ENCODE peak calls at places on chromosomes 1 and 21, in five cellular contexts. One of them, this sample, is unnamed.

GRCh38 chr1:199272107-199272506 is 633.3 kb downstream of the PTPRC start:
- DNase-seq in H9: no peak
- DNase-seq in neuronal stem cell: no peak
- DNase-seq in H1: no peak
- DNase-seq in trophoblast cell: peak
- DNase-seq in this sample: peak

GRCh38 chr1:26044971-26045711 is 777 bp downstream of the SLC30A2 start:
- DNase-seq in H9: peak
- DNase-seq in neuronal stem cell: no peak
- DNase-seq in H1: peak
- DNase-seq in trophoblast cell: peak
- DNase-seq in this sample: no peak

GRCh38 chr1:9892563-9893528 is 17.2 kb downstream of the CTNNBIP1 start:
- DNase-seq in H9: no peak
- DNase-seq in neuronal stem cell: no peak
- DNase-seq in H1: no peak
- DNase-seq in trophoblast cell: peak
- DNase-seq in this sample: peak

GRCh38 chr1:92136316-92136715 is 56.2 kb downstream of the BTBD8 start:
- DNase-seq in H9: no peak
- DNase-seq in neuronal stem cell: no peak
- DNase-seq in H1: no peak
- DNase-seq in trophoblast cell: no peak
- DNase-seq in this sample: no peak

GRCh38 chr1:151222130-151222529 is 23.8 kb downstream of the PIP5K1A start:
- DNase-seq in H9: no peak
- DNase-seq in neuronal stem cell: no peak
- DNase-seq in H1: no peak
- DNase-seq in trophoblast cell: no peak
- DNase-seq in this sample: peak

GRCh38 chr1:173827611-173828010 is 2.9 kb upstream of the CENPL start:
- DNase-seq in H9: no peak
- DNase-seq in neuronal stem cell: no peak
- DNase-seq in H1: no peak
- DNase-seq in trophoblast cell: no peak
- DNase-seq in this sample: no peak

GRCh38 chr1:56304975-56305374 is 274.4 kb downstream of the PLPP3 start:
- DNase-seq in H9: no peak
- DNase-seq in neuronal stem cell: no peak
- DNase-seq in H1: no peak
- DNase-seq in trophoblast cell: no peak
- DNase-seq in this sample: peak

GRCh38 chr21:34936299-34936698 is 112.8 kb downstream of the RUNX1 start:
- DNase-seq in H9: no peak
- DNase-seq in neuronal stem cell: no peak
- DNase-seq in H1: no peak
- DNase-seq in trophoblast cell: no peak
- DNase-seq in this sample: no peak

GRCh38 chr21:40299441-40299840 is 432.2 kb downstream of the PCP4 start:
- DNase-seq in H9: no peak
- DNase-seq in neuronal stem cell: no peak
- DNase-seq in H1: no peak
- DNase-seq in trophoblast cell: no peak
- DNase-seq in this sample: no peak

GRCh38 chr1:157302724-157303123 is 164.5 kb upstream of the ETV3 start:
- DNase-seq in H9: no peak
- DNase-seq in neuronal stem cell: no peak
- DNase-seq in H1: no peak
- DNase-seq in trophoblast cell: no peak
- DNase-seq in this sample: no peak

GRCh38 chr1:58812926-58813325 is 29.1 kb upstream of the JUN start:
- DNase-seq in H9: no peak
- DNase-seq in neuronal stem cell: no peak
- DNase-seq in H1: no peak
- DNase-seq in trophoblast cell: no peak
- DNase-seq in this sample: no peak

GRCh38 chr1:85240174-85240601 is 19.3 kb downstream of the C1orf52 start:
- DNase-seq in H9: peak
- DNase-seq in neuronal stem cell: no peak
- DNase-seq in H1: no peak
- DNase-seq in trophoblast cell: peak
- DNase-seq in this sample: peak
- H4K8ac ChIP-seq in H9: no peak
- H4K8ac ChIP-seq in neuronal stem cell: no peak
- H4K8ac ChIP-seq in H1: no peak
- H4K8ac ChIP-seq in trophoblast cell: no peak
- H4K8ac ChIP-seq in this sample: no peak

GRCh38 chr1:109293026-109293425 is 10.1 kb upstream of the PSRC1 start:
- DNase-seq in H9: no peak
- DNase-seq in neuronal stem cell: no peak
- DNase-seq in H1: no peak
- DNase-seq in trophoblast cell: no peak
- DNase-seq in this sample: no peak
- H3K4ac ChIP-seq in H9: no peak
- H3K4ac ChIP-seq in neuronal stem cell: no peak
- H3K4ac ChIP-seq in H1: no peak
- H3K4ac ChIP-seq in trophoblast cell: no peak
- H3K4ac ChIP-seq in this sample: no peak

GRCh38 chr1:244344001-244344400 is 107.7 kb downstream of the ADSS2 start:
- DNase-seq in H9: no peak
- DNase-seq in neuronal stem cell: no peak
- DNase-seq in H1: no peak
- DNase-seq in trophoblast cell: no peak
- DNase-seq in this sample: no peak
- H2BK12ac ChIP-seq in H9: no peak
- H2BK12ac ChIP-seq in neuronal stem cell: no peak
- H2BK12ac ChIP-seq in H1: peak
- H2BK12ac ChIP-seq in trophoblast cell: no peak
- H2BK12ac ChIP-seq in this sample: no peak

GRCh38 chr1:23196627-23197328 is 20.5 kb downstream of the HTR1D start:
- DNase-seq in H9: no peak
- DNase-seq in neuronal stem cell: no peak
- DNase-seq in H1: no peak
- DNase-seq in trophoblast cell: peak
- DNase-seq in this sample: peak

GRCh38 chr1:23198373-23198772 is 18.9 kb downstream of the HTR1D start:
- DNase-seq in H9: no peak
- DNase-seq in neuronal stem cell: no peak
- DNase-seq in H1: no peak
- DNase-seq in trophoblast cell: peak
- DNase-seq in this sample: peak

GRCh38 chr1:23191199-23191598 is 22.5 kb upstream of the LUZP1 start:
- DNase-seq in H9: no peak
- DNase-seq in neuronal stem cell: no peak
- DNase-seq in H1: no peak
- DNase-seq in trophoblast cell: no peak
- DNase-seq in this sample: no peak

GRCh38 chr1:23194119-23194984 is 22.9 kb downstream of the HTR1D start:
- DNase-seq in H9: no peak
- DNase-seq in neuronal stem cell: no peak
- DNase-seq in H1: no peak
- DNase-seq in trophoblast cell: peak
- DNase-seq in this sample: peak

GRCh38 chr1:23193391-23194118 is 23.7 kb downstream of the HTR1D start:
- DNase-seq in H9: no peak
- DNase-seq in neuronal stem cell: no peak
- DNase-seq in H1: no peak
- DNase-seq in trophoblast cell: peak
- DNase-seq in this sample: no peak
- H4K8ac ChIP-seq in H9: peak
- H4K8ac ChIP-seq in neuronal stem cell: no peak
- H4K8ac ChIP-seq in H1: no peak
- H4K8ac ChIP-seq in trophoblast cell: peak
- H4K8ac ChIP-seq in this sample: peak

DNA sequence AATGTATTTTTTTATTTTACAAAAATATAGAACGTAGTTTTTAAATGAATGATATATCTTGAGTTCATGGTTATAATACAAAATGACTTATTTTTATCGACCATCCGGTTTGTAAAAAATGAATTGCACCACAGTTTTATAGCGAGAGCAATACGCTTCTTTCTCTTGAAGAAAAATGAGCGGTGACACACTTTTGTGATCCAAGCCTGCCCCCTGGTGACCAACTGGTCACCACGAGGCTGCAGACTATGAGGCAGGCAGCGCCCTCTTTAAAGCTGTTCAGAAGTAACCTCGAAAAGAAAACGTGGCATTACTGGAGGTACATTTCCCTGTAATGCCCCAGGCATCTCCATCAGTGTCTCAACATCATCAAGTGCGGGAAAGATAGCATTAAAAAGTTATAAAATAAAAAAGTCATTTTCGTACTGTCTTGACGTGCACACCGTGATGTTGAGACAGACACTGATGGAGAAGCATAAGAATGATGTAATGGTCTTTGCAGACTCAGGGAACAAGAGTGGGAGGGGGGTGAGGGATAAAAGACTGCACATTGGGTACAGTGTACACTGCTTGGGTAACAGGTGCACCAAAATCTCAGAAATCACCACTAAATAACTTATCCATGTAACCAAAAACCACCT is 734.2 kb upstream of the ADAMTS5 start:
- DNase-seq in H9: peak
- DNase-seq in neuronal stem cell: peak
- DNase-seq in H1: peak
- DNase-seq in trophoblast cell: peak
- DNase-seq in this sample: peak
- H3K4ac ChIP-seq in H9: no peak
- H3K4ac ChIP-seq in neuronal stem cell: no peak
- H3K4ac ChIP-seq in H1: no peak
- H3K4ac ChIP-seq in trophoblast cell: no peak
- H3K4ac ChIP-seq in this sample: no peak

GRCh38 chr1:63931468-63931867 is 157.7 kb downstream of the ROR1 start:
- DNase-seq in H9: no peak
- DNase-seq in neuronal stem cell: no peak
- DNase-seq in H1: no peak
- DNase-seq in trophoblast cell: peak
- DNase-seq in this sample: peak
- H2BK12ac ChIP-seq in H9: no peak
- H2BK12ac ChIP-seq in neuronal stem cell: no peak
- H2BK12ac ChIP-seq in H1: no peak
- H2BK12ac ChIP-seq in trophoblast cell: no peak
- H2BK12ac ChIP-seq in this sample: no peak

DNA sequence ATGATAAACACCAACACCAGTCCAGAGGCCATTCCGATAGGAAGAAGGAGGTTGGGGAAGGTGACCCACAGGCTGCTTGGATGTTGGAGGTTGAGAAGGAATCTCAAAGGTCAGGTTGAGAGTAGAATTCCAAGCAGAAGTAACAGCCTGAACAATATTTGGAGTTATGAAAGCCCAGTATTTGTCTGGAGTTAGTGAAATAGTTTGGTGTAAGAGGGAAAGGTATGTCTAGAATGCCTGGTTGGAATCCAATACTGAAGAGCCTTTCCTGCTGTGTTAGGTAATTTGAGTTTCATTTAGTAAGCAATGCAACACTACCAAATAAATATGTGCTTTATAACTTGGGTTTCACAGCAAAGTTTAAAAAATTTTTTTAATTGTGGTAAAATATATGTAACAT is 70.5 kb upstream of the MCOLN3 start:
- DNase-seq in H9: no peak
- DNase-seq in neuronal stem cell: no peak
- DNase-seq in H1: no peak
- DNase-seq in trophoblast cell: peak
- DNase-seq in this sample: no peak
- H4K8ac ChIP-seq in H9: no peak
- H4K8ac ChIP-seq in neuronal stem cell: no peak
- H4K8ac ChIP-seq in H1: no peak
- H4K8ac ChIP-seq in trophoblast cell: no peak
- H4K8ac ChIP-seq in this sample: no peak

This sample was measured in mesenchymal stem cell.